ENCODE peak calls at places on chromosomes 1 and 21, in eight cellular contexts. V, D, G, Q, E, F, R and A are unnamed samples.
A peak's percentile ranks its signal among the peaks of the same experiment; 100 is the strongest.

GRCh38 chr1:32073387-32074229 is 869 bp downstream of the TMEM39B start:
- DNase-seq in V (no peak), D (no peak), G (no peak), Q (no peak), E (no peak), F (no peak), R (no peak), A (no peak)

GRCh38 chr1:16181887-16182719 is 26.2 kb upstream of the EPHA2 start:
- DNase-seq in V (no peak), D (no peak), G (no peak), Q (peak; percentile 89), E (no peak), F (peak; percentile 86), R (peak; percentile 94), A (no peak)

GRCh38 chr1:227885648-227886502 is 61.9 kb downstream of the WNT9A start:
- DNase-seq in V (no peak), D (no peak), G (no peak), Q (no peak), E (no peak), F (peak; percentile 58), R (peak; percentile 93), A (no peak)

GRCh38 chr1:43770111-43770510 is 62.8 kb downstream of the ST3GAL3 start:
- DNase-seq in V (no peak), D (no peak), G (no peak), Q (no peak), E (no peak), F (no peak), R (no peak), A (no peak)

GRCh38 chr1:214581785-214582184 is 21.2 kb upstream of the CENPF start:
- DNase-seq in V (no peak), D (no peak), G (no peak), Q (no peak), E (no peak), F (no peak), R (no peak), A (no peak)

GRCh38 chr1:192794768-192795035 is 14.1 kb upstream of the RGS2 start:
- DNase-seq in V (no peak), D (no peak), G (no peak), Q (no peak), E (no peak), F (no peak), R (no peak), A (no peak)

GRCh38 chr1:247079141-247079874 is 697 bp upstream of the ZNF670 start:
- DNase-seq in V (no peak), D (no peak), G (no peak), Q (no peak), E (no peak), F (no peak), R (no peak), A (no peak)

GRCh38 chr21:40120944-40121575 is 253.8 kb downstream of the PCP4 start:
- DNase-seq in V (no peak), D (no peak), G (no peak), Q (no peak), E (no peak), F (no peak), R (no peak), A (no peak)

GRCh38 chr1:167766538-167766937 is 44.8 kb downstream of the MPZL1 start:
- DNase-seq in V (no peak), D (no peak), G (no peak), Q (no peak), E (no peak), F (no peak), R (no peak), A (no peak)

GRCh38 chr1:30783244-30783915 is 25.8 kb upstream of the LAPTM5 start:
- DNase-seq in V (no peak), D (no peak), G (no peak), Q (no peak), E (no peak), F (peak; percentile 84), R (peak; percentile 88), A (no peak)

GRCh38 chr1:9721606-9722377 is 70.3 kb downstream of the PIK3CD start:
- DNase-seq in V (peak; percentile 81), D (peak; percentile 85), G (no peak), Q (no peak), E (peak; percentile 75), F (no peak), R (peak; percentile 79), A (peak; percentile 81)

GRCh38 chr1:44713321-44713781 is 17.6 kb downstream of the RNU5D-1 start:
- DNase-seq in V (no peak), D (no peak), G (no peak), Q (no peak), E (no peak), F (no peak), R (no peak), A (no peak)

GRCh38 chr1:24080131-24080530 is 31.8 kb downstream of the MYOM3 start:
- DNase-seq in V (no peak), D (no peak), G (no peak), Q (no peak), E (no peak), F (no peak), R (peak; percentile 76), A (no peak)

GRCh38 chr1:190353538-190354101 is 124.0 kb downstream of the BRINP3 start:
- DNase-seq in V (no peak), D (no peak), G (no peak), Q (no peak), E (no peak), F (no peak), R (no peak), A (no peak)

GRCh38 chr1:54984126-54984842 is 3.9 kb downstream of the TMEM61 start:
- DNase-seq in V (no peak), D (no peak), G (no peak), Q (no peak), E (no peak), F (no peak), R (no peak), A (no peak)

GRCh38 chr1:82124987-82125638 is 324.4 kb downstream of the ADGRL2 start:
- DNase-seq in V (no peak), D (no peak), G (no peak), Q (no peak), E (no peak), F (no peak), R (no peak), A (no peak)

GRCh38 chr1:233603366-233603927 is 10.5 kb upstream of the KCNK1 start:
- DNase-seq in V (no peak), D (no peak), G (no peak), Q (no peak), E (no peak), F (no peak), R (no peak), A (no peak)

GRCh38 chr1:65431111-65431705 is 10.7 kb downstream of the LEPR start:
- DNase-seq in V (no peak), D (no peak), G (no peak), Q (no peak), E (no peak), F (no peak), R (no peak), A (no peak)

GRCh38 chr1:180566048-180566447 is 7.3 kb downstream of the OVAAL start:
- DNase-seq in V (no peak), D (no peak), G (no peak), Q (peak; percentile 36), E (no peak), F (no peak), R (no peak), A (no peak)

GRCh38 chr1:229266269-229266668 is 4.6 kb upstream of the RAB4A start:
- DNase-seq in V (no peak), D (no peak), G (no peak), Q (no peak), E (no peak), F (no peak), R (no peak), A (no peak)

GRCh38 chr1:57310992-57311790 is 112.7 kb downstream of the DAB1 start:
- DNase-seq in V (no peak), D (no peak), G (no peak), Q (no peak), E (no peak), F (no peak), R (no peak), A (no peak)

GRCh38 chr1:68293609-68294353 is 61.5 kb upstream of the WLS start:
- DNase-seq in V (no peak), D (no peak), G (no peak), Q (no peak), E (no peak), F (no peak), R (peak; percentile 51), A (no peak)

GRCh38 chr1:29649375-29650040 is 413.2 kb downstream of the PTPRU start:
- DNase-seq in V (no peak), D (no peak), G (no peak), Q (no peak), E (no peak), F (no peak), R (no peak), A (no peak)

GRCh38 chr1:207866471-207867135 is 44.3 kb downstream of the CD34 start:
- DNase-seq in V (no peak), D (no peak), G (no peak), Q (no peak), E (no peak), F (peak; percentile 59), R (peak; percentile 79), A (no peak)

GRCh38 chr1:164703415-164703814 is 144.4 kb downstream of the PBX1 start:
- DNase-seq in V (no peak), D (no peak), G (no peak), Q (no peak), E (no peak), F (no peak), R (peak; percentile 56), A (no peak)